ENCODE peak calls at places on chromosomes 6 and 20, in four cellular contexts. Q is endodermal cell; O is nephron progenitor cell; K is CD8-positive, alpha-beta T cell. S is an unnamed sample.

GRCh38 chr6:38678178-38678760 is 24.7 kb downstream of the GLO1 start:
- DNase-seq in K (no peak), O (no peak), Q (no peak), S (no peak)

GRCh38 chr6:138523347-138524210 is 24.3 kb upstream of the NHSL1 start:
- DNase-seq in K (no peak), Q (no peak), O (no peak), S (no peak)

GRCh38 chr6:9126845-9127560 is 691.7 kb upstream of the SLC35B3 start:
- DNase-seq in O (no peak), Q (no peak), K (no peak), S (no peak)

GRCh38 chr6:2986722-2987196 is 12.9 kb upstream of the NQO2 start:
- DNase-seq in O (no peak), K (no peak), Q (no peak), S (no peak)

GRCh38 chr6:131949615-131949908 is 1.6 kb downstream of the CCN2 start:
- DNase-seq in O (no peak), Q (no peak), K (no peak), S (no peak)

GRCh38 chr6:5851261-5851757 is 155.4 kb downstream of the NRN1 start:
- DNase-seq in Q (peak; percentile 93), K (peak; percentile 79), O (peak; percentile 71), S (peak; percentile 44)

GRCh38 chr6:26125015-26125690 is 37.9 kb downstream of the HFE start:
- DNase-seq in Q (peak; percentile 60), O (no peak), K (peak; percentile 58), S (no peak)

GRCh38 chr6:149898966-149899365 is 1.1 kb upstream of the RAET1E start:
- DNase-seq in K (no peak), O (no peak), Q (peak; percentile 21), S (no peak)

GRCh38 chr6:118523216-118523615 is 24.9 kb upstream of the PLN start:
- DNase-seq in Q (no peak), O (no peak), K (no peak), S (no peak)

GRCh38 chr6:33696538-33697518 is 14.7 kb downstream of the UQCC2 start:
- DNase-seq in O (no peak), Q (peak; percentile 59), K (peak; percentile 60), S (no peak)

GRCh38 chr6:141641406-141641805 is 491.3 kb upstream of the GJE1 start:
- DNase-seq in K (no peak), O (no peak), Q (no peak), S (no peak)

GRCh38 chr20:32474967-32475819 is 109.9 kb downstream of the NOL4L start:
- DNase-seq in O (peak; percentile 83), K (no peak), Q (peak; percentile 81), S (peak; percentile 78)

GRCh38 chr20:63538204-63539091 is 1.3 kb upstream of the PTK6 start:
- DNase-seq in Q (no peak), K (no peak), O (no peak), S (no peak)

GRCh38 chr6:47132724-47133123 is 90.6 kb upstream of the ADGRF1 start:
- DNase-seq in Q (no peak), K (no peak), O (no peak), S (no peak)

GRCh38 chr6:169752074-169752623 is 727 bp downstream of the ERMARD start:
- DNase-seq in K (no peak), O (no peak), Q (peak; percentile 65), S (no peak)

GRCh38 chr6:84103029-84103428 is 69.5 kb downstream of the MRAP2 start:
- DNase-seq in Q (no peak), O (no peak), K (no peak), S (no peak)

GRCh38 chr6:42200035-42200434 is 5.3 kb upstream of the GUCA1B start:
- DNase-seq in Q (no peak), K (no peak), O (no peak), S (no peak)

GRCh38 chr6:154637392-154637791 is 95.8 kb upstream of the SCAF8 start:
- DNase-seq in O (no peak), Q (no peak), K (no peak), S (no peak)

GRCh38 chr6:110875548-110876169 is 1.1 kb downstream of the AMD1 start:
- DNase-seq in Q (peak; percentile 77), O (peak; percentile 63), K (peak; percentile 75), S (no peak)

GRCh38 chr20:11906626-11907480 is 10.8 kb upstream of the BTBD3 start:
- DNase-seq in K (no peak), O (no peak), Q (no peak), S (no peak)

GRCh38 chr20:43746344-43747137 is 19.7 kb upstream of the GTSF1L start:
- DNase-seq in Q (no peak), K (no peak), O (no peak), S (no peak)

GRCh38 chr6:111113731-111114438 is 26.6 kb downstream of the SLC16A10 start:
- DNase-seq in O (no peak), Q (peak; percentile 55), K (no peak), S (no peak)

GRCh38 chr20:44959082-44959895 is 908 bp downstream of the TOMM34 start:
- DNase-seq in K (peak; percentile 58), Q (peak; percentile 67), O (peak; percentile 27), S (peak; percentile 49)

GRCh38 chr20:59765599-59766177 is 161.3 kb downstream of the PHACTR3 start:
- DNase-seq in Q (peak; percentile 84), O (peak; percentile 62), K (no peak), S (no peak)

GRCh38 chr20:3621111-3621510 is 42.1 kb downstream of the GFRA4 start:
- DNase-seq in K (no peak), O (peak; percentile 13), Q (peak; percentile 69), S (no peak)

GRCh38 chr6:36984581-36985383 is 1.2 kb downstream of the MTCH1 start:
- DNase-seq in K (no peak), Q (peak; percentile 84), O (peak; percentile 50), S (no peak)

GRCh38 chr20:24334830-24335229 is 134.6 kb upstream of the SYNDIG1 start:
- DNase-seq in K (no peak), O (no peak), Q (no peak), S (no peak)

GRCh38 chr20:45972500-45973183 is 639 bp upstream of the ZNF335 start:
- DNase-seq in Q (no peak), K (no peak), O (no peak), S (no peak)

GRCh38 chr6:140283197-140283596 is 908.7 kb upstream of the CITED2 start:
- DNase-seq in O (no peak), Q (no peak), K (no peak), S (no peak)

GRCh38 chr6:2900821-2901644 is 2.1 kb downstream of the SERPINB9 start:
- DNase-seq in Q (no peak), K (no peak), O (no peak), S (no peak)

GRCh38 chr6:142374090-142374783 is 72.4 kb downstream of the ADGRG6 start:
- DNase-seq in K (no peak), Q (peak; percentile 52), O (no peak), S (no peak)

GRCh38 chr6:163427498-163428254 is 13.2 kb downstream of the QKI start:
- DNase-seq in O (no peak), K (no peak), Q (no peak), S (no peak)

GRCh38 chr6:157881375-157881774 is 58.3 kb downstream of the SNX9 start:
- DNase-seq in O (no peak), Q (no peak), K (no peak), S (no peak)

GRCh38 chr6:109449789-109450673 is 5.5 kb downstream of the MICAL1 start:
- DNase-seq in O (no peak), Q (no peak), K (peak; percentile 75), S (no peak)

GRCh38 chr6:19204445-19204844 is 632.7 kb upstream of the ID4 start:
- DNase-seq in Q (no peak), O (no peak), K (no peak), S (no peak)

GRCh38 chr20:3039426-3039825 is 4.0 kb upstream of the GNRH2 start:
- DNase-seq in K (no peak), Q (no peak), O (no peak), S (no peak)

GRCh38 chr6:110564703-110565421 is 88.4 kb upstream of the SLC22A16 start:
- DNase-seq in Q (no peak), O (no peak), K (no peak), S (no peak)

DNA sequence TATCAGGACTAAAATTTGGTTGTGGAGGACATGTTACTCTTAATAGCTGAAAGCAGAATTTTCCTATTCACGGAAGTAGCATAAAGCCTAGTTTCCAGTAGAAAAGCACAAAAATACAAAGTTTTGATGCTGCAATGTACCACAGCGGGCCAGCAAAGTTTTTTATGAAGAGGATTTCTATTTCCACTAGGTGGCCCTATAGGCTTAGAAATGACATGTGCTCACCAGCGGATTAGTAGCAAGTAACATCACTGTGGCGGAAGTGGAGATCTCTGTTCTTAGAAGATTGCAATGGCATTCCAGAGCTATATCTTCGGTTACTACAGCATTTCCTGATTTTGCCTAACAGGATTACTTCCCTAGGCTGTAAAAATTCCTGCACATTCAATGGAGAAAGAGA is 1219.0 kb upstream of the EYS start:
- DNase-seq in K (no peak), Q (no peak), O (no peak), S (no peak)
- TF ChIP-seq CTCF in K (no peak), Q (peak; percentile 57), O (no peak), S (no peak)

DNA sequence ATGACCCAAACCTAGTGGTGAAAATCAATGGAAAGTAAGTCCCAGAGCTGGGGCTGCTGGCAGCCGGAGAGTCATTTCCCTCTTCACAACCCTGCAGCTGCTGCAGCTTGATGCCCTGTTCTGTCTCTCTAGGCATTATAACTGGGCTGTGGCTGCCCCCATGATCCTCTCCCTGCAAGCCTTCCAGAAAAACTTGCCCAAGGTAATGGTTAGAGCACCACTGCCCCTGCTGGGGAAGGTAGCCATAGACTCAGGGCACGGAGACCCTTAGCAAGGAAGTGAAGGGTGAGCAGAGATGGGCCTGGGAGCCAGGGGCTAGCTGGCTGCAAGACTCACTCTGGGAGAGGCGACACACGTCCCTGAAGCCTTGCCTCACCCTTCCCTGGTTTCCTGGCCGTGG is 12.0 kb downstream of the LPIN3 start:
- DNase-seq in Q (peak; percentile 65), K (no peak), O (no peak), S (no peak)
- TF ChIP-seq CTCF in Q (no peak), K (no peak), O (no peak), S (no peak)

DNA sequence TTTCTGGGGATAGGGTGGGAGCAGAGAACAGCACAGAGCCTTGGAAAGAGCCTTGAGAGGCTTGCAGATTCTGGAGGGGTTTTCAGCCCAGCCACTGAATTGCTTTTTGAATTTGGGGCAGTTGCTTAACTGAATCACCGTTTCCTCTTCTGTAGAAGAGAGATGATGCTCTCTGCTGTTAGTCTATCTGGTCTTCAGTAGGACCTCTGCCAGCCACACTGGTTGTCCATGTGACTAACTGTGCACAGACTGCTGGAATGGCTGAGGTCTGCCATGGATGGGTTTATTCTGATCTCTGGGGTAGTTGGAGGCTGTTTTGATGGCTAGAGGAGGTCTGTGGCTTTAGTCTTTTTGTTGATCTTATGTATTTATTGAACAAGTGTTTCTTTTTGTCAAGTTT is 21.4 kb upstream of the PRDM1 start:
- DNase-seq in Q (no peak), K (no peak), O (no peak), S (no peak)
- TF ChIP-seq CTCF in Q (no peak), K (no peak), O (no peak), S (no peak)

DNA sequence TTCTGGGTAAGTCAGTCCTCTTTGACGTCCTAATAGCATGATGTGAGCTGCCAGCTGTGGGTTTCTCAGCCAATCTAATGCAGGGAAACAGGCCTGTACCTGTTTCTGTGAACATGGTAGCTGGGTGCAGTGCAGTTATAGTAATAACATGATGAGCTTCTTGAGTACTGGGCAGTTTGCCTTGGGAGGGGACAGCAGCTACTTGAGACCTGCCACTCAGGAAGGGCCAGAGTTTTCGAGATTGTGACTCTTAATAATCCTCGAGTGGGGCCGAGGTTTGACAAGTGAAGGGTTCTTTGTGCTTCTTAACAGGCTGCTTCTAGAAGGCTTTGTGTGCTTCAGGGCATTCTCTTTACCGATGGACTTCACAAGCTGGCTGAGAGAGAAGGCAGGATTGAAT is 180.1 kb downstream of the JARID2 start:
- DNase-seq in K (no peak), Q (no peak), O (no peak), S (no peak)
- TF ChIP-seq CTCF in K (no peak), Q (no peak), O (no peak), S (no peak)

GRCh38 chr6:151422981-151423380 is 28.9 kb downstream of the RMND1 start:
- DNase-seq in O (no peak), Q (no peak), K (no peak), S (no peak)
- TF ChIP-seq CTCF in O (no peak), Q (no peak), K (no peak), S (no peak)